ENCODE peak calls at places on chromosomes 3 and 15, in nine cellular contexts. G is ovary; Z is HepG2; E is left ventricle myocardium inferior; P is spleen; C is right cardiac atrium; I is lower lobe of right lung; F is mesendoderm; H is CD4-positive, CD25-positive, alpha-beta regulatory T cell. W is an unnamed sample. For H3K4me1, the result is how much of the 10 kb centered on the place peaks cover.

GRCh38 chr15:101500865-101501551 is 11.5 kb upstream of the PCSK6 start:
- DNase-seq in H (no peak), C (no peak), E (no peak), P (no peak), I (no peak), F (no peak), G (no peak), Z (no peak), W (no peak)

GRCh38 chr3:186931487-186932280 is 1.4 kb downstream of the ST6GAL1 start:
- DNase-seq in F (peak), I (peak), H (peak), E (peak), P (peak), G (no peak), Z (peak), C (peak), W (peak)

GRCh38 chr3:138187296-138188012 is at the start of gene ARMC8:
- DNase-seq in G (peak), C (peak), P (peak), H (no peak), Z (peak), I (peak), E (peak), F (peak), W (no peak)

GRCh38 chr15:57485869-57486268 is 105.8 kb upstream of the MYZAP start:
- DNase-seq in G (no peak), I (peak), C (no peak), P (no peak), F (peak), H (no peak), E (no peak), Z (peak), W (no peak)

GRCh38 chr15:32905481-32905880 is 187.7 kb downstream of the GREM1 start:
- DNase-seq in F (no peak), Z (no peak), C (no peak), I (no peak), G (no peak), E (no peak), H (no peak), P (no peak), W (no peak)

GRCh38 chr15:57555270-57555669 is 36.4 kb upstream of the MYZAP start:
- DNase-seq in G (no peak), I (no peak), P (no peak), F (no peak), C (no peak), E (no peak), Z (no peak), H (no peak), W (no peak)

GRCh38 chr3:57864853-57865252 is 108.7 kb downstream of the SLMAP start:
- DNase-seq in P (no peak), Z (no peak), E (no peak), F (peak), G (no peak), C (no peak), H (no peak), I (no peak), W (no peak)

GRCh38 chr3:126536126-126536525 is 12.2 kb downstream of the CHST13 start:
- DNase-seq in F (no peak), H (no peak), C (no peak), Z (no peak), E (peak), P (peak), G (peak), I (peak), W (no peak)

GRCh38 chr3:102235679-102236078 is 199.1 kb upstream of the ZPLD1 start:
- DNase-seq in H (no peak), C (no peak), I (no peak), Z (peak), E (no peak), F (peak), G (no peak), P (no peak), W (peak)

GRCh38 chr15:72796515-72797337 is 13.2 kb upstream of the ADPGK start:
- DNase-seq in P (peak), I (peak), H (peak), F (peak), Z (no peak), G (peak), C (peak), E (peak), W (peak)

GRCh38 chr15:67809866-67810265 is 15.4 kb upstream of the SKOR1 start:
- DNase-seq in Z (no peak), I (no peak), P (peak), F (no peak), H (no peak), E (no peak), G (no peak), C (no peak), W (no peak)

GRCh38 chr15:101733545-101733944 is 9.3 kb upstream of the TARS3 start:
- DNase-seq in E (no peak), P (no peak), I (no peak), C (no peak), H (no peak), Z (no peak), G (no peak), F (no peak), W (no peak)

GRCh38 chr15:51576911-51577500 is 45.6 kb downstream of the DMXL2 start:
- DNase-seq in C (peak), P (no peak), Z (no peak), H (no peak), F (no peak), E (no peak), I (no peak), G (no peak), W (no peak)

GRCh38 chr3:126472277-126473006 is 3.2 kb downstream of the ZXDC start:
- DNase-seq in F (peak), E (peak), P (peak), I (peak), C (peak), H (no peak), Z (peak), G (no peak), W (no peak)

GRCh38 chr15:100049483-100049882 is 292.3 kb downstream of the ADAMTS17 start:
- DNase-seq in E (no peak), H (no peak), I (no peak), Z (no peak), G (no peak), C (no peak), F (no peak), P (no peak), W (no peak)

GRCh38 chr3:108159128-108159527 is 63.1 kb downstream of the IFT57 start:
- DNase-seq in G (no peak), C (no peak), F (no peak), Z (no peak), P (no peak), H (no peak), E (no peak), I (no peak), W (no peak)

GRCh38 chr15:38154255-38154654 is 98.4 kb upstream of the SPRED1 start:
- DNase-seq in I (no peak), F (no peak), E (no peak), H (no peak), C (no peak), G (no peak), P (no peak), Z (no peak), W (no peak)

GRCh38 chr3:119723022-119723421 is 20.2 kb downstream of the CFAP91 start:
- DNase-seq in C (no peak), P (no peak), Z (no peak), H (no peak), E (no peak), F (no peak), G (no peak), I (no peak), W (no peak)

GRCh38 chr15:72786244-72786641 is 2.7 kb upstream of the ADPGK start:
- DNase-seq in P (no peak), H (no peak), F (no peak), G (no peak), Z (no peak), C (no peak), E (no peak), I (no peak), W (no peak)

GRCh38 chr3:15812183-15812582 is 14.4 kb upstream of the ANKRD28 start:
- DNase-seq in F (peak), G (no peak), C (no peak), Z (no peak), E (no peak), I (no peak), P (no peak), H (peak), W (no peak)

GRCh38 chr15:31977812-31978662 is 52.3 kb upstream of the CHRNA7 start:
- DNase-seq in H (peak), F (peak), P (peak), Z (peak), G (peak), I (no peak), E (peak), C (peak), W (no peak)

GRCh38 chr3:49461443-49462171 is 8.5 kb upstream of the DAG1 start:
- DNase-seq in H (no peak), G (no peak), E (no peak), I (no peak), Z (no peak), P (no peak), F (peak), C (no peak), W (no peak)

GRCh38 chr15:73800662-73801345 is 47.7 kb upstream of the INSYN1 start:
- DNase-seq in Z (no peak), G (peak), F (no peak), C (peak), I (no peak), P (peak), E (peak), H (no peak), W (no peak)

GRCh38 chr3:88141458-88142083 is 8.2 kb upstream of the C3orf38 start:
- DNase-seq in Z (no peak), F (no peak), C (no peak), P (no peak), H (no peak), G (no peak), E (no peak), I (no peak), W (no peak)

GRCh38 chr3:40574661-40575060 is 49.9 kb downstream of the ZNF621 start:
- DNase-seq in Z (no peak), P (no peak), I (no peak), F (no peak), G (no peak), E (no peak), C (no peak), H (no peak), W (no peak)

GRCh38 chr15:71781179-71781964 is 29.0 kb upstream of the NR2E3 start:
- DNase-seq in H (no peak), Z (no peak), G (no peak), I (no peak), F (no peak), P (no peak), C (no peak), E (no peak), W (no peak)

GRCh38 chr3:38454884-38455638 is 1.4 kb downstream of the ACVR2B start:
- DNase-seq in Z (peak), P (peak), C (peak), E (peak), G (peak), I (peak), H (peak), F (peak), W (peak)

GRCh38 chr3:114362815-114363214 is 69.0 kb downstream of the TIGIT start:
- DNase-seq in C (no peak), I (no peak), G (no peak), P (no peak), H (no peak), Z (peak), E (no peak), F (peak), W (no peak)

GRCh38 chr3:21839592-21839991 is 88.6 kb upstream of the ZNF385D start:
- DNase-seq in I (no peak), P (no peak), E (peak), Z (no peak), G (no peak), C (peak), F (peak), H (no peak), W (no peak)

GRCh38 chr3:100782359-100782758 is 73.1 kb downstream of the TFG start:
- DNase-seq in H (no peak), G (no peak), I (no peak), P (no peak), C (no peak), F (no peak), Z (no peak), E (no peak), W (no peak)

DNA sequence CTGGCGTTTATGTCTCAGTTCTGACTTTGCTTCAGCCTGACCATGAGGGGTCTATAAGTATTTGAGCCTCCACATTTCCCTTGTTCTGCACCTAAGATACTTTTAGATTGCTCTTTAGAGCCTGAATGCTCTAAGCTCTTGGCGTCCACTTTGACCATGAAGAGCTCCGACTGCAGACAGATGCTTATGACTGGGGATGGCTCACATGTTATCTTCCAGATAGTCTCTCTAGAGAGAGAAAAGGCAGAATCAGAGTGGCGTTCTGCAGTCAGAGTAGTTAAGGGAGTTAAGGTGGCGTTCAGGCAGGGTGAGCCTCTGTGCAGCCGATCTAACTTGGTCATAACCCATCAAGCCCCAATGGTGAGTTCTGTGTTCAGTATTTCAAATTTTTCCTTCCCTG is 487.9 kb upstream of the NR2F2 start:
- DNase-seq in I (no peak), G (no peak), E (no peak), H (no peak), P (no peak), Z (no peak), C (no peak), F (no peak), W (no peak)
- H3K4me1 ChIP-seq in I (under half), G (under half), E (under half), H (under half), P (under half), Z (under half), C (under half), F (under half), W (under half)

GRCh38 chr3:52237006-52237658 is 1.8 kb downstream of the TWF2 start:
- DNase-seq in G (peak), I (peak), C (peak), E (no peak), F (no peak), H (no peak), P (peak), Z (no peak), W (no peak)
- H3K4me3 ChIP-seq in G (peak), I (peak), C (no peak), E (peak), F (no peak), H (no peak), P (peak), Z (peak), W (peak)

DNA sequence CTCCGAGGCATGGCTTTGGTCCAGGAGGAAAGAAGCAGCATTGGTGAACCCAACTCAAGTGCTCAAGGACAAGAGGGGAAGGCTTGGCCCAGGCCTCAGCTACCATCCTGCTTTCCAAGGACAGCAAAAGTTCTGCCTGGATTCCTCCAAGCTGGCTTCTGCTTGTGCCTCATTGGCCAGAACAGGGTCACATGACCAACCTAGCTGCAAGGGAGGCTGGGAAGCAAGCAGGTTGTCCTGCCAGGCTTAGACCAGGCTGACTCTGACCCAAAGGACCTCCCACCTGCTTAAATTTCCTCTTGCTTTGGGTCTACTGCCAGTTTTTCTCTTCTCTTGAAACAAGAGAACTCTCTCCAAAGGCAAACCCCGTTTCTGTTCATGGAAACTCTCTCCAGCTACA is 70.7 kb downstream of the RPN1 start:
- DNase-seq in Z (no peak), E (no peak), H (no peak), G (no peak), C (no peak), I (no peak), F (peak), P (no peak), W (no peak)
- H3K4me1 ChIP-seq in Z (under half), E (under half), H (under half), G (under half), C (under half), I (under half), F (under half), P (under half), W (under half)

GRCh38 chr3:51471775-51472652 is 27.8 kb downstream of the DCAF1 start:
- DNase-seq in I (no peak), E (no peak), H (no peak), Z (no peak), F (no peak), C (no peak), P (no peak), G (no peak), W (no peak)

GRCh38 chr3:51478630-51479029 is 21.2 kb downstream of the DCAF1 start:
- DNase-seq in C (no peak), G (no peak), F (no peak), E (no peak), Z (no peak), P (no peak), I (no peak), H (no peak), W (no peak)

GRCh38 chr3:51477360-51477711 is 22.5 kb downstream of the DCAF1 start:
- DNase-seq in C (no peak), F (no peak), G (no peak), H (no peak), I (no peak), Z (no peak), P (no peak), E (no peak), W (no peak)
- H3K4me3 ChIP-seq in C (no peak), F (no peak), G (no peak), H (no peak), I (no peak), Z (no peak), P (no peak), E (no peak), W (no peak)

GRCh38 chr3:189305412-189305811 is 133.6 kb downstream of the TPRG1 start:
- DNase-seq in H (no peak), G (no peak), P (no peak), Z (no peak), C (no peak), F (no peak), E (no peak), I (no peak), W (no peak)
- H3K4me1 ChIP-seq in H (under half), G (under half), P (under half), Z (under half), C (under half), F (under half), E (under half), I (under half), W (under half)

DNA sequence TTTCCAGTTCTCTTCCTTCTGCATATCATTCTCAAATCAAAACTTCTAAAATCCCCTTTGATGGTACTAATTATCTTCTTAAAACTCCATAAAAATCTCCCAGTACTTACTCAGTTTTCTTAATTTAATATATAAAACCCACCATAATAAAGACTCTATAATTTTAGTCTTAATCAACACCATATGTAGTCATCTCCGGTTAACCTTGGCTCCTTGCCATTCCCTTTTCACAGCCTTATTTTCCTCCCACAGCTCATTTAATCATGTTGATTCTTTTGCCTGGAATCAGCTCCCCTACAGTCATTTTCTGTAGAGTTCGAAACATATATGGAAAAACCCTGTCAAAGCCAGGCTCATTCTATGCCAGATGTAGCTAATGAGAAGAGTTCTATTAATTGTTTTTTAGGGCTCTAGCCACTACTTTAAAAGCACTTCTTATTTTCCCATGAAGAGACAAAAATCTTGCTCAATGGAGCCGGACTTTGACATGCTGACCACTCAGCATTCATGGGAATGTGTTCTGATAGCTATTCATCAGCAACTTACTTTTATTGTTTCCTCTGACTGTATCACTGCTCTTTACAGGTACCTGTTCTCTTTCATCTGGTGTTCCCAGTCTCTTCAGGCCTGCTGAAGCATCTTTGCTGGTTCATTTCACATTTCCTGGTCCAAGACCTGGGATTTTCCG is 573.3 kb downstream of the NAALADL2 start:
- DNase-seq in F (no peak), Z (no peak), E (no peak), P (no peak), H (no peak), I (no peak), G (no peak), C (no peak), W (no peak)
- H3K4me3 ChIP-seq in F (no peak), Z (no peak), E (no peak), P (no peak), H (no peak), I (no peak), G (no peak), C (no peak), W (no peak)

GRCh38 chr3:11624704-11625375 is 18.9 kb downstream of the VGLL4 start:
- DNase-seq in P (no peak), G (no peak), H (no peak), F (no peak), C (no peak), I (no peak), E (no peak), Z (no peak), W (no peak)
- H3K4me1 ChIP-seq in P (half or more), G (under half), H (under half), F (under half), C (under half), I (under half), E (half or more), Z (half or more), W (under half)

DNA sequence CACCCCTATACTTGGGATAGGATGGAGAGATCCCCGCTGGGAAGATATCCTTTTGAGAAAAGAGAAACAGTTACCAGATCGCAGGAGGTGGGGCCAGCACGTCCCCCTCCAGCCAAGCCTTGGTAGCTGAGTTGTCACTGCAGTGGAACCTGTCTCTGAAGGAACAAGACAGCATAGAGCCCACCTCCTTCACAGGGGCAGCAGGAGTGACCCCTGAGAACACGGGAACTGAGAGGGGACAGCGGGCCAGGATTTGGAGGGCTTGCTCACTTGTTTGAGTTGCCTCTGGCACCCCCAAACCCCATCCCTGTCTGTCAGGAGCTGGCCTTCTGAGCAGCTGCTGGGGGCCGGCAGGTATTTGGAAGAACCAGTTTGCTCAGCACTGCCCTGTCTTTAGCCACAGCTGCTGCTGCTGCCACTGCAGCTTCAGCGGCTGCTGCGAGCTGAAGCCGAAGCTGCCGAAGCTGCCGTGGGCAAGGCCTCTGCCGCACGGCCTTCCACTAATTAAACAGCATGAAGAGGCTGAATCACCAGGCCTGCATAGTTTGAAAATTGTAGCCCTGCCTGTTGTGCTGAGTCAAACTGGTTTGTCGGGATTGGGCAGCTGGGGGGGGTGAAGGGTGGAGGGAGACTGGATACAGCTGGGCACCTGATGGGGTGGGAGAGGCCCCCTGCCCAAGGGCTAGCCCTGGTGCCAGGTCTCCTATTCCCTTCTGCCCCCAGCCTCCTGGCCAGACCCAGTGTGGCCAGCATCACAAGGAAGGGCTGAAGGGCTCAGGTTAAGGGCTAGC is 4.0 kb downstream of the EPHB3 start:
- DNase-seq in P (peak), G (peak), E (no peak), H (no peak), I (peak), Z (no peak), C (peak), F (peak), W (no peak)
- H3K4me3 ChIP-seq in P (no peak), G (no peak), E (no peak), H (no peak), I (peak), Z (no peak), C (no peak), F (no peak), W (no peak)

GRCh38 chr15:78450285-78450858 is 12.4 kb downstream of the IREB2 start:
- DNase-seq in G (no peak), P (no peak), E (no peak), F (no peak), I (no peak), C (no peak), Z (no peak), H (no peak), W (no peak)
- H3K4me1 ChIP-seq in G (under half), P (half or more), E (half or more), F (under half), I (half or more), C (under half), Z (half or more), H (under half), W (under half)

W was measured in CD4-positive, alpha-beta memory T cell.